ENCODE peak calls at places on chromosome 12, in nine cellular contexts. Z, X, D, M, G, B, F, H and C are unnamed samples.

GRCh38 chr12:118055144-118055557 is 5.8 kb downstream of the WSB2 start:
- DNase-seq in Z (peak; percentile 64), X (peak; percentile 22), D (no peak), M (peak; percentile 72), G (no peak), B (peak; percentile 54), F (no peak), H (peak; percentile 43), C (no peak)

GRCh38 chr12:51636581-51636980 is 45.5 kb downstream of the SCN8A start:
- DNase-seq in Z (no peak), X (peak; percentile 39), D (no peak), M (no peak), G (no peak), B (no peak), F (no peak), H (no peak), C (no peak)

GRCh38 chr12:130169256-130169655 is 7.0 kb downstream of the FZD10 start:
- DNase-seq in Z (no peak), X (no peak), D (no peak), M (no peak), G (no peak), B (no peak), F (no peak), H (no peak), C (no peak)

GRCh38 chr12:42143401-42144173 is 1.1 kb downstream of the GXYLT1 start:
- DNase-seq in Z (no peak), X (peak; percentile 28), D (no peak), M (no peak), G (no peak), B (no peak), F (peak; percentile 10), H (no peak), C (no peak)

GRCh38 chr12:107320031-107320928 is 226.9 kb upstream of the CRY1 start:
- DNase-seq in Z (no peak), X (peak; percentile 61), D (no peak), M (no peak), G (no peak), B (peak; percentile 14), F (peak; percentile 82), H (no peak), C (no peak)

GRCh38 chr12:76790564-76791552 is 26.9 kb downstream of the ZDHHC17 start:
- DNase-seq in Z (no peak), X (peak; percentile 37), D (no peak), M (no peak), G (no peak), B (no peak), F (no peak), H (no peak), C (no peak)

GRCh38 chr12:85445060-85445938 is 165.3 kb downstream of the ALX1 start:
- DNase-seq in Z (no peak), X (no peak), D (no peak), M (no peak), G (no peak), B (no peak), F (no peak), H (no peak), C (no peak)

GRCh38 chr12:111248221-111248620 is 120.7 kb downstream of the PHETA1 start:
- DNase-seq in Z (peak; percentile 22), X (no peak), D (no peak), M (no peak), G (no peak), B (no peak), F (no peak), H (no peak), C (no peak)

GRCh38 chr12:112347521-112347920 is 34.7 kb downstream of the HECTD4 start:
- DNase-seq in Z (no peak), X (peak; percentile 99), D (no peak), M (no peak), G (no peak), B (no peak), F (no peak), H (no peak), C (no peak)

GRCh38 chr12:53513712-53514415 is 6.6 kb upstream of the NPFF start:
- DNase-seq in Z (no peak), X (no peak), D (no peak), M (no peak), G (no peak), B (no peak), F (no peak), H (no peak), C (no peak)

GRCh38 chr12:117343296-117343695 is 18.1 kb downstream of the NOS1 start:
- DNase-seq in Z (no peak), X (no peak), D (no peak), M (no peak), G (no peak), B (no peak), F (no peak), H (no peak), C (no peak)

GRCh38 chr12:42162940-42163339 is 18.3 kb upstream of the GXYLT1 start:
- DNase-seq in Z (no peak), X (no peak), D (no peak), M (no peak), G (no peak), B (no peak), F (no peak), H (no peak), C (no peak)

GRCh38 chr12:112738531-112738930 is 53.0 kb upstream of the RPH3A start:
- DNase-seq in Z (no peak), X (no peak), D (no peak), M (no peak), G (no peak), B (no peak), F (no peak), H (no peak), C (no peak)

GRCh38 chr12:109961201-109961600 is 35.0 kb downstream of the GIT2 start:
- DNase-seq in Z (no peak), X (no peak), D (no peak), M (no peak), G (no peak), B (no peak), F (no peak), H (no peak), C (no peak)
- H3K4me3 ChIP-seq in Z (no peak overlapping the region), X (no peak overlapping the region), D (no peak overlapping the region), M (no peak overlapping the region), G (no peak overlapping the region), B (no peak overlapping the region), F (no peak overlapping the region), H (no peak overlapping the region), C (no peak overlapping the region)

DNA sequence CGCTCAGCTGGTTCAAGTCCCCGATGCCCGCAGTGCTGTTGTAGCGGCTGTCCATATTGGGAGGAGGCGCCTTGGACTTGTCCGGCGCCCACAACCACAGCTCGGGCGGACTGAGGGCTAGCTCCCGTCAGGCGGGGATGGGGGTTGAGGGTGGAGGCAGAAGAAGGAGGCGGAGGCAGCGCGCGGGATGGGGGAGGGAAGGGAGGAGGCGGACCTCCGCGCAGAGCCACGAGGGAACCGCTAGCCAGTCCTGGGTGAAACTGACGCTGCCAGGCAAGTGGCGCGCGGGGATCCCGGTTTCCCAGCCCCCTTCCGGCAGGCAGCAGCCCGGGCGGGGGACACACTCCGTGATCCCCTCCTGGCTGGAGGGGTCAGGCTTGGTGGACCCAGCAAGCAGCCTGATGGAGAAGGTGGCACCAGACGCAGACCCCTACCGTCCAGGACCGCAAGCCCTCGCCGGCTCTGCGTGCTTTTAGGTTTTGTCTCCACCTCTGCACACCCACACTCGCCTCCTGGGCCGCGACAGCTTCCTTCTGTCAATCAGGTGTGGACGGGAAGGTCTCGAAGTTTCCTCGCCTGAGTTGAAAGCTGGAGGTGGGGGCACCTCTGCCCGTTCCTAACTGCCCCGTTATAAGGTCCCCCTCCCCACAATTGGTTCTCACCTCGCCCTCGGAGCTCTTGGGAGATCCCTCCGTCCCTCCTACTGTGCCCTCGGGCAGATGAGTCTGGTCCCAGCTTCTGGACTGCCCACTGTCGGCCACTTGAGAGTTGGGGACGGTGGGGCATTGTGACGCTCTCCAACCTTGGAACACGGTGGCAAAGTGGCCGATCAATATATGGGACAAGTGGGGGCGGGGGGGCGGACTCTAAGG is at the start of gene CPNE8:
- DNase-seq in Z (peak; percentile 90), X (no peak), D (peak; percentile 66), M (peak; percentile 96), G (peak; percentile 87), B (peak; percentile 66), F (peak; percentile 41), H (peak; percentile 61), C (no peak)
- TF ChIP-seq POLR2A in Z (peak; percentile 65), X (no peak), D (peak; percentile 60), M (no peak), G (peak; percentile 69), B (peak; percentile 65), F (no peak), H (no peak), C (no peak)

GRCh38 chr12:31316964-31317363 is 9.0 kb downstream of the SINHCAF start:
- DNase-seq in Z (no peak), X (no peak), D (no peak), M (no peak), G (no peak), B (no peak), F (no peak), H (no peak), C (no peak)
- H3K4me3 ChIP-seq in Z (no peak overlapping the region), X (peak overlapping the region; percentile 43), D (no peak overlapping the region), M (peak overlapping the region; percentile 12), G (peak overlapping the region; percentile 18), B (no peak overlapping the region), F (no peak overlapping the region), H (no peak overlapping the region), C (peak overlapping the region; percentile 27)

GRCh38 chr12:108517288-108518100 is 2.4 kb downstream of the FICD start:
- DNase-seq in Z (no peak), X (no peak), D (no peak), M (no peak), G (no peak), B (no peak), F (no peak), H (no peak), C (no peak)

GRCh38 chr12:108514973-108515814 is at the start of gene FICD:
- DNase-seq in Z (peak; percentile 100), X (peak; percentile 96), D (peak; percentile 99), M (peak; percentile 100), G (peak; percentile 99), B (peak; percentile 100), F (peak; percentile 99), H (peak; percentile 100), C (peak; percentile 99)

GRCh38 chr12:108518101-108518715 is 3.1 kb downstream of the FICD start:
- DNase-seq in Z (no peak), X (no peak), D (no peak), M (no peak), G (no peak), B (no peak), F (no peak), H (no peak), C (no peak)

GRCh38 chr12:108515916-108516315 is 839 bp downstream of the FICD start:
- DNase-seq in Z (no peak), X (no peak), D (no peak), M (no peak), G (no peak), B (peak; percentile 34), F (no peak), H (no peak), C (no peak)

DNA sequence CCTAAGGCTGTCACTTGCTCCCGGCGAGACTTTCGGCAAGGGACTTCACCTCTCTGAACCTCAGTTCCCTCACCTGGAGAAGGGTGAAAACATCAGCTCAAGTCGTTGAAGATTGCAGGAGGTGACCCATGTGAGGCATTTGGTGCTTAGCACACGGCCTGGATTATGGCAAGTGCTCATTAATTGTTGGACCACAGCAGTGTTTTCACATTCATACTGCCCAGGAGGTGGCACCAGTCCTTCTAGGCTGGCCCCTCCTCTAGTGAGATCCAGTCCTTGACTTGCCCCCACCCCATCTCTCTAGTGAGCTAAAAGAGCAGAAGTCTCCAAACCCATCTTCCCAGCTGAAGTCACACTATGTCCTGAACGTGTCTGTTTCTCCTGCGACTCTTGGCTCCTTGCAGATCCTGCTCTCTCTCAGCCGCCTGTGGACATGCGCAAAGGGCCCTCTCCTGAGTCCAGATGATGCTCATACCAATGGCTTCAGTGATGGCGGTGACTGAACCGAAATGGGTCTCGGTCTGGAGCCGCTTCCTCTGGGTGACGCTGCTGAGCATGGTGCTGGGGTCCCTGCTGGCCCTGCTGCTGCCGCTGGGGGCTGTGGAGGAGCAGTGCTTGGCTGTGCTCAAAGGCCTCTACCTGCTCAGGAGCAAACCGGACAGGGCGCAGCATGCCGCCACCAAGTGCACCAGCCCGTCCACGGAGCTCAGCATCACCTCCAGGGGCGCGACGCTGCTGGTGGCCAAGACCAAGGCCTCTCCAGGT is 1.6 kb downstream of the FICD start:
- DNase-seq in Z (no peak), X (no peak), D (no peak), M (no peak), G (no peak), B (no peak), F (no peak), H (no peak), C (no peak)
- TF ChIP-seq POLR2A in Z (no peak), X (no peak), D (no peak), M (no peak), G (no peak), B (no peak), F (no peak), H (no peak), C (no peak)